ENCODE peak calls at places on chromosomes 2 and 18, in nine cellular contexts. B is fibroblast of the aortic adventitia; Z is breast epithelium; U is HEK293T; K is stimulated activated CD8-positive, alpha-beta memory T cell treated with anti-CD3 and anti-CD28 coated beads, Interleukin-7, amount 100 ng/mL, for 48 hours; N is memory B cell; D is heart left ventricle; J is Kasumi-1; H is bronchial epithelial cell. A is an unnamed sample.

GRCh38 chr2:86331391-86331790 is 6.0 kb downstream of the REEP1 start:
- DNase-seq in D (no peak), H (no peak), Z (no peak), B (no peak), K (no peak), N (no peak), J (no peak), U (no peak), A (no peak)

GRCh38 chr2:189555243-189555642 is 25.3 kb downstream of the SLC40A1 start:
- DNase-seq in N (no peak), Z (no peak), U (no peak), D (no peak), B (peak), J (no peak), H (peak), K (no peak), A (no peak)

GRCh38 chr18:76476665-76477561 is 18.1 kb downstream of the ZNF516 start:
- DNase-seq in N (no peak), Z (no peak), U (no peak), B (peak), H (peak), D (no peak), J (peak), K (no peak), A (no peak)

GRCh38 chr2:141439524-141439923 is 691.3 kb downstream of the LRP1B start:
- DNase-seq in J (no peak), K (no peak), B (no peak), H (peak), U (no peak), Z (no peak), N (no peak), D (no peak), A (no peak)

GRCh38 chr2:2647156-2647555 is 316.1 kb upstream of the MYT1L start:
- DNase-seq in K (peak), U (no peak), H (peak), D (no peak), Z (no peak), B (no peak), N (no peak), J (no peak), A (no peak)

GRCh38 chr2:170307052-170307451 is 129.1 kb downstream of the MYO3B start:
- DNase-seq in H (peak), N (no peak), D (no peak), Z (no peak), B (no peak), K (no peak), U (no peak), J (no peak), A (no peak)

GRCh38 chr2:127431408-127432023 is 13.3 kb downstream of the PROC start:
- DNase-seq in H (no peak), B (no peak), U (no peak), N (no peak), J (no peak), K (no peak), Z (peak), D (no peak), A (no peak)

GRCh38 chr18:75836516-75836915 is 409.0 kb upstream of the SMIM21 start:
- DNase-seq in B (no peak), D (no peak), K (no peak), J (no peak), N (no peak), H (no peak), Z (no peak), U (no peak), A (no peak)

GRCh38 chr2:240689975-240690374 is 1.7 kb upstream of the AQP12A start:
- DNase-seq in U (no peak), B (no peak), J (no peak), D (no peak), H (no peak), K (no peak), N (no peak), Z (no peak), A (no peak)

GRCh38 chr2:224946911-224947310 is 95.4 kb downstream of the DOCK10 start:
- DNase-seq in Z (no peak), H (peak), J (peak), D (no peak), U (no peak), B (no peak), N (no peak), K (no peak), A (no peak)

GRCh38 chr2:190105554-190105953 is 43.0 kb upstream of the MSTN start:
- DNase-seq in H (peak), B (no peak), U (no peak), Z (peak), D (no peak), K (no peak), J (no peak), N (no peak), A (no peak)

GRCh38 chr2:19028617-19029016 is 329.8 kb downstream of the OSR1 start:
- DNase-seq in J (no peak), B (no peak), K (no peak), H (no peak), Z (no peak), D (no peak), N (no peak), U (no peak), A (no peak)

GRCh38 chr2:65070172-65070830 is 14.1 kb downstream of the CEP68 start:
- DNase-seq in D (no peak), N (no peak), U (no peak), J (no peak), Z (peak), K (no peak), B (peak), H (peak), A (no peak)

GRCh38 chr2:11075221-11075620 is 80.0 kb upstream of the SLC66A3 start:
- DNase-seq in B (no peak), U (no peak), N (no peak), Z (no peak), K (no peak), H (no peak), J (no peak), D (no peak), A (no peak)

GRCh38 chr2:6828299-6828584 is 37.5 kb downstream of the CMPK2 start:
- DNase-seq in J (peak), N (no peak), D (no peak), B (peak), H (peak), Z (no peak), U (no peak), K (no peak), A (no peak)

GRCh38 chr18:74521068-74521725 is 13.1 kb upstream of the CNDP1 start:
- DNase-seq in B (no peak), H (no peak), D (no peak), N (no peak), K (no peak), U (no peak), J (no peak), Z (no peak), A (no peak)

GRCh38 chr18:10101293-10101701 is 187.5 kb downstream of the VAPA start:
- DNase-seq in B (peak), N (no peak), K (no peak), H (no peak), U (no peak), J (no peak), D (no peak), Z (no peak), A (peak)

GRCh38 chr2:75605770-75606535 is 40.6 kb upstream of the MRPL19 start:
- DNase-seq in D (no peak), U (no peak), H (peak), B (peak), N (no peak), J (no peak), Z (peak), K (no peak), A (no peak)

GRCh38 chr2:26043109-26043508 is 9.2 kb downstream of the RAB10 start:
- DNase-seq in H (no peak), U (no peak), N (no peak), Z (no peak), D (no peak), K (no peak), B (no peak), J (no peak), A (no peak)

GRCh38 chr2:1233280-1233679 is 180.0 kb upstream of the TPO start:
- DNase-seq in H (no peak), U (no peak), Z (no peak), K (no peak), B (no peak), D (no peak), N (no peak), J (no peak), A (no peak)

GRCh38 chr18:79509536-79509930 is 113.8 kb downstream of the NFATC1 start:
- DNase-seq in H (no peak), B (no peak), U (no peak), N (no peak), J (no peak), Z (no peak), D (no peak), K (no peak), A (peak)

GRCh38 chr2:84676295-84676694 is 160.0 kb downstream of the DNAH6 start:
- DNase-seq in U (no peak), B (peak), Z (no peak), N (no peak), K (no peak), J (no peak), D (no peak), H (no peak), A (no peak)

GRCh38 chr2:101818531-101819451 is 121.3 kb downstream of the MAP4K4 start:
- DNase-seq in N (no peak), B (peak), U (no peak), J (no peak), D (no peak), K (no peak), Z (no peak), H (peak), A (no peak)

GRCh38 chr2:63853527-63854310 is 12.0 kb downstream of the UGP2 start:
- DNase-seq in Z (no peak), H (no peak), J (peak), D (no peak), U (no peak), B (peak), K (no peak), N (no peak), A (no peak)

GRCh38 chr2:170601489-170601888 is 113.6 kb upstream of the SP5 start:
- DNase-seq in U (no peak), J (no peak), K (no peak), D (no peak), B (no peak), Z (no peak), N (no peak), H (no peak), A (no peak)

GRCh38 chr2:111121028-111121872 is 536 bp downstream of the BCL2L11 start:
- DNase-seq in B (peak), N (peak), H (no peak), D (peak), Z (peak), K (no peak), U (no peak), J (peak), A (peak)

GRCh38 chr18:31581498-31582197 is 10.0 kb upstream of the TTR start:
- DNase-seq in N (no peak), D (no peak), K (no peak), H (peak), B (peak), J (peak), U (no peak), Z (no peak), A (no peak)

GRCh38 chr2:102224824-102225739 is 38.3 kb downstream of the IL1RL2 start:
- DNase-seq in D (no peak), Z (no peak), U (no peak), K (no peak), N (no peak), H (peak), J (peak), B (no peak), A (no peak)

GRCh38 chr18:74980669-74981068 is 228.3 kb downstream of the PTGR3 start:
- DNase-seq in U (no peak), N (no peak), J (no peak), D (no peak), B (no peak), K (no peak), H (no peak), Z (no peak), A (no peak)

GRCh38 chr18:46156124-46156745 is 52.0 kb downstream of the HAUS1 start:
- DNase-seq in Z (no peak), N (no peak), J (no peak), H (no peak), D (no peak), B (no peak), U (no peak), K (no peak), A (no peak)

GRCh38 chr2:74461187-74462053 is 3.2 kb downstream of the WBP1 start:
- DNase-seq in D (no peak), Z (no peak), J (no peak), B (no peak), K (no peak), U (no peak), H (no peak), N (no peak), A (no peak)

GRCh38 chr2:42788882-42789281 is 3.5 kb downstream of the HAAO start:
- DNase-seq in J (no peak), H (no peak), N (no peak), Z (no peak), D (no peak), U (no peak), B (no peak), K (no peak), A (no peak)

GRCh38 chr2:187333804-187334203 is 114.2 kb downstream of the CALCRL start:
- DNase-seq in J (no peak), Z (no peak), K (no peak), H (no peak), U (no peak), B (no peak), D (no peak), N (no peak), A (no peak)

GRCh38 chr2:134943540-134943939 is 24.9 kb downstream of the CCNT2 start:
- DNase-seq in J (peak), Z (no peak), N (no peak), H (no peak), K (no peak), B (no peak), D (no peak), U (no peak), A (no peak)

A was measured in ovary.